ENCODE peak calls at places on chromosomes 3 and 15, in four cellular contexts. A is H1, E is H9, W is IMR-90. J is an unnamed sample. For H3K4me1, the result is how much of the 10 kb centered on the place peaks cover.

GRCh38 chr3:41907330-41908073 is 54.4 kb downstream of the ULK4 start:
- DNase-seq in A (no peak), W (peak), E (no peak), J (no peak)

GRCh38 chr3:12473503-12473902 is 10.8 kb upstream of the TSEN2 start:
- DNase-seq in A (no peak), E (no peak), W (no peak), J (no peak)

GRCh38 chr3:58164916-58165821 is 45.6 kb downstream of the DNASE1L3 start:
- DNase-seq in E (no peak), A (no peak), W (no peak), J (peak)

GRCh38 chr3:100089802-100090668 is 24.3 kb downstream of the FILIP1L start:
- DNase-seq in E (peak), W (peak), A (peak), J (peak)

GRCh38 chr3:193780371-193780770 is 187.4 kb downstream of the OPA1 start:
- DNase-seq in W (no peak), E (no peak), A (no peak), J (no peak)

GRCh38 chr3:20837676-20838302 is 651.8 kb upstream of the SGO1 start:
- DNase-seq in A (no peak), E (no peak), W (no peak), J (no peak)

GRCh38 chr3:122415762-122416654 is at the start of gene WDR5B:
- DNase-seq in A (peak), E (peak), W (peak), J (peak)

GRCh38 chr3:57179580-57180410 is 14.6 kb upstream of the IL17RD start:
- DNase-seq in E (no peak), W (peak), A (no peak), J (peak)

GRCh38 chr3:31407665-31408064 is 125.1 kb upstream of the STT3B start:
- DNase-seq in E (no peak), A (no peak), W (peak), J (no peak)

GRCh38 chr3:190414297-190414696 is 26.3 kb downstream of the CLDN16 start:
- DNase-seq in E (no peak), A (no peak), W (no peak), J (no peak)

GRCh38 chr3:31980530-31981205 is 394 bp downstream of the OSBPL10 start:
- DNase-seq in A (no peak), W (peak), E (peak), J (peak)

GRCh38 chr15:53193149-53193548 is 403.0 kb upstream of the ONECUT1 start:
- DNase-seq in E (no peak), A (no peak), W (no peak), J (peak)

GRCh38 chr3:40582401-40583027 is 57.8 kb downstream of the ZNF621 start:
- DNase-seq in W (no peak), E (no peak), A (no peak), J (no peak)

DNA sequence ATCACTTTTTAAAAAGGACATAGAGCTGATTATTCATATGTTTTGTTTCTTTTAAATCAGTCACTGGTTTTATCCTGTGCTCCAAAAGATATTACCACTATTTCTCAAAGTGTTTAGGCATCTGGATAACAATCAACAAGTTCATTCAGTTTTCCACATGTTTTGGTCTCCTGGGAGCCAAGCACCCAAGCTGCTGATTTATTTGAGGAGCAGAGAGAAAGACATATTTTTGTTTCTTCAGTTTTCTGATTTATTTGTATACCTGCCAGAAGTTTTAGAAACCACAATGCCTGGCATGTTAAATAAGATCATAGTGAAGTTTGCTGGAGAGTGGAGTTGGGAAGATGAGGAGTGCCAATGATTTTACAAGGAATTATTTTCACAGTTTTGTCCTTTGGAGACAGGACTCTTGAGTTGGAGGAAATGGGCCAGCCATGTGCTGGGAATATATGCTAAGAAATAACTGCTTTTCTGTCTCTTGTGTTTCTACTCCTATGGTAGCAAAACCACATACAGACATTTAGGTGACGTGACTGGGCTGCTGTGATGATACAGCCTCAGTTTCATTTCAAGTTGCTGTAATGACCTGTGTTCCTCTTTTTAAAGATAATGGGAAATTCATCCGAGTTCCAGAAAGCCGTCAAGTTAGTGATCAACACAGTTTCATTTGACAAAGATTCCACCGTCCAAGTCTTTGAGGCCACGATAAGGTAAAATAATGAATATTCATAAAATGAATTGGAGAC is 11.7 kb downstream of the EDEM1 start:
- DNase-seq in E (no peak), A (no peak), W (no peak), J (no peak)
- H3K56ac ChIP-seq in E (no peak), A (no peak), W (no peak), J (peak)

GRCh38 chr3:52384009-52384761 is 60.7 kb downstream of the SEMA3G start:
- DNase-seq in W (no peak), E (no peak), A (no peak), J (no peak)
- H2BK15ac ChIP-seq in W (no peak), E (no peak), A (no peak), J (no peak)

GRCh38 chr3:134237454-134238145 is 13.1 kb downstream of the RYK start:
- DNase-seq in A (no peak), E (no peak), W (no peak), J (no peak)
- H3K4me1 ChIP-seq in A (under half), E (under half), W (under half), J (under half)

DNA sequence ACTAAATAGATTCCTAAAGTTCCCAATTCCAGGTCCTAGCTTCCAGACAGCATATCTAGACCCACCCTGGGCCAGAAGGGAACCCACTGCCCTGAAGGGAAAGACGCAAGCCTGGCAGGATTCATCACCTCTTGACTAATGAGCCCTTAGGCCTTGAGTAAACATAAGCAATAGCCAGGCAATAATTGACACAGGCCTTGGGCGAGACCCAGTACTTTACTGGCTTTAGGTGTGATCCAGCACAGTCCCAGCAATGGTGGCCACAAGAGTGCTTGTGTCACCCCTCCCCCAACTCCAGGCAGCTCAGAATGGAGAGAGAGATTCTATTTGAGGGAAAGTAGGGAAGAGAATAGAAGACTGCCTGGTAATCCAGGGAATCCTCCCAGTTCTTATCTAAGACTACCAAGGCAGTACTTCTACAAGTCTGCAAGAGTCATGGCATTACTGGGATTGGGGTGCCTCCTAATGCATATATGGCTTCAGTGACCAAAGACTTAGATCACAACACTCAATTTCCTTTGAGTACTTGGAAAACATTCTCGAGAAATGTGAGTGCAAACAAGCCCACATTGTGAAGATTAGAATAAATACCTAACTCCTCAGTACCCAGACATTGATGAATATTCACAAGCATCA is 30.4 kb upstream of the WWTR1 start:
- DNase-seq in W (no peak), E (no peak), A (no peak), J (peak)
- H3K56ac ChIP-seq in W (no peak), E (no peak), A (no peak), J (no peak)

J was measured in mesendoderm.